ENCODE peak calls at places on chromosome 14, in six cellular contexts. W is thoracic aorta; F is testis; N is CD4-positive, alpha-beta memory T cell; R is ovary; M is heart right ventricle. X is an unnamed sample.

GRCh38 chr14:50955373-50956043 is 11.2 kb upstream of the PYGL start:
- DNase-seq in W (peak; percentile 63), F (peak; percentile 66), N (no peak), R (no peak), M (peak; percentile 37), X (peak; percentile 69)

GRCh38 chr14:32713856-32714255 is 224.8 kb upstream of the NPAS3 start:
- DNase-seq in W (no peak), F (no peak), N (no peak), R (no peak), M (no peak), X (no peak)

GRCh38 chr14:26389646-26390508 is 208.0 kb downstream of the NOVA1 start:
- DNase-seq in W (no peak), F (no peak), N (no peak), R (no peak), M (no peak), X (no peak)

GRCh38 chr14:105022276-105022670 is 1.4 kb upstream of the CDCA4 start:
- DNase-seq in W (no peak), F (no peak), N (no peak), R (no peak), M (no peak), X (no peak)

GRCh38 chr14:104639889-104640548 is 35.4 kb upstream of the TMEM179 start:
- DNase-seq in W (no peak), F (peak; percentile 71), N (peak; percentile 44), R (no peak), M (peak; percentile 62), X (no peak)

GRCh38 chr14:100472094-100472455 is 115.1 kb downstream of the BEGAIN start:
- DNase-seq in W (no peak), F (no peak), N (no peak), R (no peak), M (no peak), X (no peak)

GRCh38 chr14:99809864-99810854 is 16.9 kb downstream of the EML1 start:
- DNase-seq in W (no peak), F (no peak), N (no peak), R (no peak), M (peak; percentile 48), X (peak; percentile 60)

GRCh38 chr14:29240046-29240445 is 473.5 kb downstream of the FOXG1 start:
- DNase-seq in W (no peak), F (no peak), N (no peak), R (no peak), M (no peak), X (no peak)

GRCh38 chr14:74888164-74889158 is 6.7 kb downstream of the DLST start:
- DNase-seq in W (no peak), F (no peak), N (peak; percentile 15), R (no peak), M (no peak), X (no peak)

GRCh38 chr14:45364565-45364964 is 111.6 kb upstream of the MIS18BP1 start:
- DNase-seq in W (no peak), F (no peak), N (no peak), R (no peak), M (no peak), X (no peak)

GRCh38 chr14:73623504-73623903 is 11.2 kb downstream of the ACOT6 start:
- DNase-seq in W (no peak), F (no peak), N (no peak), R (no peak), M (no peak), X (no peak)

GRCh38 chr14:104339829-104340228 is 201.4 kb downstream of the KIF26A start:
- DNase-seq in W (no peak), F (no peak), N (no peak), R (no peak), M (no peak), X (no peak)

GRCh38 chr14:60257862-60258261 is 8.8 kb downstream of the PPM1A start:
- DNase-seq in W (no peak), F (no peak), N (no peak), R (no peak), M (no peak), X (no peak)

GRCh38 chr14:60252630-60253029 is 3.6 kb downstream of the PPM1A start:
- DNase-seq in W (no peak), F (no peak), N (no peak), R (no peak), M (no peak), X (no peak)

GRCh38 chr14:60253649-60254048 is 4.6 kb downstream of the PPM1A start:
- DNase-seq in W (no peak), F (no peak), N (no peak), R (no peak), M (no peak), X (no peak)

GRCh38 chr14:60251877-60252276 is 2.9 kb downstream of the PPM1A start:
- DNase-seq in W (no peak), F (no peak), N (no peak), R (no peak), M (no peak), X (no peak)

DNA sequence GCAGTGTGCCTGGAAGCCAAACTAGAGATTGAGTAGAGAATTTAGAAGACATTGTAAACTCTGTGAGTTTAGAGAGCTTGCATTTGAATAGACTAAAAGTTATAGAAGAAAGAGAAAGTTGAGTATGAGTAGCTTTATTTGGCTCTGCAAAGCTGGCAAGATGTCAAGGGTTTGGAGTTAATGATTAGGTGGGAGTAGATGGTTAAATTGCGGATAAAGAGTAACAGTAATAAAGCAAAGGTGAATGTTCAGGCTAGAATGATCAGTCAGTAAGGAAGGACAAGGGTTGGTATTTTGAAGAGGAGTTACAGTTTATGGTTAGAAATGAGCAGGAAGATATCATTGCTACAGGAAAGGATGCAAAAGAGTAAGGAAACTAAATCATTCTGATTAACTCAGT is 5.2 kb downstream of the PPM1A start:
- DNase-seq in W (no peak), F (no peak), N (no peak), R (no peak), M (no peak), X (no peak)
- H3K4me1 ChIP-seq in W (peaks cover 63% of the 10 kb centered on the region), F (peaks cover 9% of the 10 kb centered on the region), N (peaks cover 53% of the 10 kb centered on the region), R (peaks cover 4% of the 10 kb centered on the region), M (peaks cover 77% of the 10 kb centered on the region), X (peaks cover 2% of the 10 kb centered on the region)

DNA sequence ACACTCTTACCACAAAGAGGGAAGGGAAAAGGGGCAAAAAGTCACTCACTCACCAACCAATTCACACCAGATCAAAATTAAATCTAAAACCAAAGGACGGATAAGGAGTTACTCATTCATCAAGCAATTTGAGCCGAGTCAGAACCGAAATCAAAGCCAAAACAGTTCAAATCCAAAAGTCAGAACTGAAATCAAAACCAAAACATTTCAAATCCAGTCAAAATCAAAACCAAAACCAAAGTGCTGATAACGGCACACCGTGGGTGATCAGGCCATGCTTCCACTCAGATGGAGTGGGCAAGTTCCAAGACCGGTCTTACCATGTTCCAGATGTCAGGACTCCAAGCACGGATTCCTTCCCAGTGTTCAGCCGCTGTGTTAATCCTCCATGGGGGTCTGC is 139.5 kb downstream of the SLC38A6 start:
- DNase-seq in W (no peak), F (no peak), N (no peak), R (no peak), M (no peak), X (no peak)
- H3K27ac ChIP-seq in W (no peak overlapping the region), F (no peak overlapping the region), N (no peak overlapping the region), R (no peak overlapping the region), M (no peak overlapping the region), X (no peak overlapping the region)

GRCh38 chr14:53035336-53035735 is 84.5 kb upstream of the FERMT2 start:
- DNase-seq in W (no peak), F (no peak), N (no peak), R (no peak), M (no peak), X (no peak)

GRCh38 chr14:53034688-53035087 is 83.8 kb upstream of the FERMT2 start:
- DNase-seq in W (no peak), F (no peak), N (no peak), R (no peak), M (no peak), X (no peak)

GRCh38 chr14:53037016-53037415 is 86.2 kb upstream of the FERMT2 start:
- DNase-seq in W (no peak), F (no peak), N (no peak), R (no peak), M (no peak), X (no peak)

GRCh38 chr14:53034036-53034435 is 83.2 kb upstream of the FERMT2 start:
- DNase-seq in W (no peak), F (no peak), N (no peak), R (no peak), M (no peak), X (no peak)

GRCh38 chr14:53035796-53036195 is 84.9 kb upstream of the FERMT2 start:
- DNase-seq in W (no peak), F (no peak), N (no peak), R (no peak), M (no peak), X (no peak)
- H3K4me1 ChIP-seq in W (peaks cover 42% of the 10 kb centered on the region), F (peaks cover 17% of the 10 kb centered on the region), N (no peaks in the 10 kb centered on the region), R (peaks cover 4% of the 10 kb centered on the region), M (peaks cover 50% of the 10 kb centered on the region), X (no peaks in the 10 kb centered on the region)

GRCh38 chr14:93085916-93086315 is 29.8 kb downstream of the ITPK1 start:
- DNase-seq in W (no peak), F (no peak), N (no peak), R (no peak), M (no peak), X (no peak)
- H3K27ac ChIP-seq in W (no peak overlapping the region), F (no peak overlapping the region), N (no peak overlapping the region), R (no peak overlapping the region), M (peak overlapping the region; percentile 78), X (peak overlapping the region; percentile 89)

GRCh38 chr14:77124345-77125274 is 17.0 kb downstream of the ZDHHC22 start:
- DNase-seq in W (no peak), F (peak; percentile 74), N (peak; percentile 80), R (no peak), M (peak; percentile 63), X (peak; percentile 53)

GRCh38 chr14:77122555-77123125 is 19.0 kb downstream of the ZDHHC22 start:
- DNase-seq in W (no peak), F (no peak), N (no peak), R (no peak), M (no peak), X (no peak)

GRCh38 chr14:77126074-77126325 is 15.6 kb downstream of the ZDHHC22 start:
- DNase-seq in W (no peak), F (no peak), N (no peak), R (no peak), M (no peak), X (no peak)

GRCh38 chr14:77125275-77126073 is 16.1 kb downstream of the ZDHHC22 start:
- DNase-seq in W (no peak), F (no peak), N (no peak), R (no peak), M (no peak), X (no peak)

DNA sequence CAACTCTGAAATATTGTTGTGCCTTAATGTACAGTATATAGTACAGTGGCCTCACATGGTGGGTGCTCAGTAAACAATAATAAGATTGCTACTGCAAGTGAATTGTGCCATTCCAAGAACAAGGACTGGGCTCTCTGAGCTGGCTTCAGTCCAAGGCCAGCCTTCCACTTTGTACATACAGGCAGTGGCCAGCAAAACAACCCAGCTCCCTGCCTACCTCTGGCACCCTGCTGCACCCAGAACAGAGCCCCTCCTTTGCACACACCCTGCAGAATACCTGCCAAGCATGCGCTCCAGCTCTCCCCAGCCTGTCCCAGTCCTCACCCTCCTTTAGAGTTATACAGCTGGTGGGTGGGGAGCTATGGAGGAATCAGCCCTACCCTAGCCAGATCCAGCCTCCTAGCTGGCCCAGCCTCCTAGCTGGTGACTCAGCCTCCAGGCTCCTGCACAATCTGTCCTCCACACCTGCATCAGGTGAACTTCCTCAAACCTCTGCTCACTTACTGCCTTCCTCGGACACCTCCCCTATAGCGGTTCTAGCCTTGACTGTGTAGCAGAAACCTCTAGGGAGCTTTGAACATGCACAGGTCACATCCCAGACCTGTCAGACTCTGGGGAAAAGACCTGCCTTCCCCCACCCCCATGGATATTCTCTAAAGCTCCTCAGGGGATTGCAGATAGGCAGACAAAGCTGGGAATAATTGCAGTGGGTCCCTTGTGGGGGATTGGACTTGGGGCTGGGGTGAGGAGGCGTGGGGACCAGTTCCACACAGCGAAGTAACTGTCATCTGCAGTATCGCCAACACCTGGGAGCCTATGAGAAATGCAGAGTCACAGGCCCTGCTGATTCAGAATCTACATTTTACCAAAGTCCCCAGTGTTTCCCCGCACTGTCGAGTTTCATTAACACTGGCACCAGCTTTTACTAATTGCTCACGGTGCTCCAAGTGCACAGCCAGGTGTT is 17.9 kb downstream of the ZDHHC22 start:
- DNase-seq in W (no peak), F (peak; percentile 70), N (no peak), R (no peak), M (peak; percentile 49), X (no peak)
- H3K4me1 ChIP-seq in W (peaks cover 37% of the 10 kb centered on the region), F (peaks cover 25% of the 10 kb centered on the region), N (peaks cover 61% of the 10 kb centered on the region), R (no peaks in the 10 kb centered on the region), M (peaks cover 49% of the 10 kb centered on the region), X (peaks cover 10% of the 10 kb centered on the region)

X was measured in right cardiac atrium.